ENCODE peak calls at places on chromosomes 3 and 15, in four cellular contexts. O, M, B and L are unnamed samples.

GRCh38 chr15:98981851-98982722 is 25.5 kb downstream of the PGPEP1L start:
- DNase-seq in O (no peak), M (no peak), B (no peak), L (no peak)

GRCh38 chr3:12462159-12462962 is 21.9 kb upstream of the TSEN2 start:
- DNase-seq in O (no peak), M (no peak), B (no peak), L (no peak)

GRCh38 chr15:66945286-66945685 is 120.1 kb upstream of the SMAD3 start:
- DNase-seq in O (no peak), M (no peak), B (no peak), L (no peak)

GRCh38 chr3:171977860-171978259 is 61.5 kb upstream of the FNDC3B start:
- DNase-seq in O (no peak), M (no peak), B (no peak), L (no peak)

GRCh38 chr15:99511865-99512632 is 53.7 kb upstream of the MEF2A start:
- DNase-seq in O (no peak), M (no peak), B (no peak), L (no peak)

GRCh38 chr3:152317956-152318355 is 49.2 kb downstream of the MBNL1 start:
- DNase-seq in O (no peak), M (no peak), B (no peak), L (no peak)

GRCh38 chr3:178352300-178353021 is 183.8 kb upstream of the KCNMB2 start:
- DNase-seq in O (no peak), M (peak; percentile 34), B (no peak), L (peak; percentile 6)

GRCh38 chr15:64193971-64194370 is 31.1 kb upstream of the PPIB start:
- DNase-seq in O (no peak), M (peak; percentile 29), B (no peak), L (no peak)

GRCh38 chr15:70269991-70270751 is 172.5 kb upstream of the TLE3 start:
- DNase-seq in O (peak; percentile 61), M (no peak), B (no peak), L (no peak)

GRCh38 chr3:23740517-23741402 is 65.0 kb upstream of the UBE2E1 start:
- DNase-seq in O (no peak), M (no peak), B (no peak), L (no peak)

GRCh38 chr3:193207874-193208273 is 33.1 kb upstream of the PLAAT1 start:
- DNase-seq in O (no peak), M (no peak), B (no peak), L (no peak)

GRCh38 chr3:126287536-126288181 is 69.5 kb downstream of the KLF15 start:
- DNase-seq in O (peak; percentile 81), M (peak; percentile 89), B (no peak), L (no peak)